ENCODE peak calls at places on chromosome 7, in five cellular contexts. U is activated T-cell treated with anti-CD3 and anti-CD28 coated beads, Interleukin-2, amount 50 U/mL, for 24 hours; Q is activated T-helper 1 cell treated with anti-CD3 and anti-CD28 coated beads, Interleukin-12 subunit alpha, Interleukin-12 subunit beta, Interleukin-2, Interleukin-4 antibody, amounts not matched to agents 30 ng/mL and 10 ng/mL and 1 ng/mL, durations not matched to agents 14 hours and 24 hours and 36 hours; S is stimulated activated CD4-positive, alpha-beta T cell treated with anti-CD3 and anti-CD28 coated beads, TNF-alpha, amount 100 ng/mL, for 4 hours; R is cerebellum. V is an unnamed sample.

GRCh38 chr7:137282043-137282442 is 61.5 kb downstream of the PTN start:
- DNase-seq in U (no peak), Q (no peak), S (no peak), R (no peak), V (no peak)

GRCh38 chr7:112362796-112363195 is 87.5 kb upstream of the IFRD1 start:
- DNase-seq in U (no peak), Q (no peak), S (no peak), R (no peak), V (no peak)

GRCh38 chr7:107446531-107446930 is 23.3 kb upstream of the GPR22 start:
- DNase-seq in U (no peak), Q (no peak), S (no peak), R (no peak), V (no peak)

GRCh38 chr7:22220947-22221346 is 136.0 kb downstream of the RAPGEF5 start:
- DNase-seq in U (no peak), Q (no peak), S (no peak), R (no peak), V (no peak)

GRCh38 chr7:39016609-39017008 is 38.9 kb downstream of the POU6F2 start:
- DNase-seq in U (no peak), Q (no peak), S (no peak), R (no peak), V (no peak)

GRCh38 chr7:139955098-139955820 is 107.5 kb downstream of the PARP12 start:
- DNase-seq in U (no peak), Q (no peak), S (no peak), R (no peak), V (no peak)

GRCh38 chr7:6157685-6158423 is 114.6 kb downstream of the CYTH3 start:
- DNase-seq in U (no peak), Q (no peak), S (no peak), R (no peak), V (no peak)

GRCh38 chr7:135109976-135110375 is 37.9 kb upstream of the TMEM140 start:
- DNase-seq in U (no peak), Q (no peak), S (no peak), R (no peak), V (no peak)

GRCh38 chr7:94374721-94375120 is 20.0 kb upstream of the COL1A2 start:
- DNase-seq in U (no peak), Q (no peak), S (no peak), R (no peak), V (no peak)

GRCh38 chr7:40403664-40404476 is 269.1 kb downstream of the SUGCT start:
- DNase-seq in U (no peak), Q (no peak), S (no peak), R (no peak), V (no peak)

GRCh38 chr7:10973942-10974716 is 457 bp downstream of the PHF14 start:
- DNase-seq in U (peak; percentile 51), Q (no peak), S (no peak), R (peak; percentile 23), V (peak; percentile 38)

GRCh38 chr7:83820641-83821040 is 171.7 kb upstream of the SEMA3E start:
- DNase-seq in U (no peak), Q (no peak), S (no peak), R (no peak), V (no peak)

GRCh38 chr7:31066516-31067130 is 14.5 kb downstream of the ADCYAP1R1 start:
- DNase-seq in U (no peak), Q (no peak), S (no peak), R (peak; percentile 80), V (peak; percentile 87)

GRCh38 chr7:113331155-113331898 is 213.0 kb upstream of the SMIM30 start:
- DNase-seq in U (no peak), Q (no peak), S (no peak), R (no peak), V (no peak)

GRCh38 chr7:97024209-97025129 is at the start of gene DLX5:
- DNase-seq in U (peak; percentile 39), Q (no peak), S (no peak), R (no peak), V (no peak)

GRCh38 chr7:71286924-71287323 is 155.0 kb downstream of the GALNT17 start:
- DNase-seq in U (no peak), Q (no peak), S (no peak), R (no peak), V (no peak)

GRCh38 chr7:43585521-43585920 is 2.6 kb downstream of the STK17A start:
- DNase-seq in U (no peak), Q (no peak), S (no peak), R (no peak), V (peak; percentile 17)

GRCh38 chr7:135709508-135709907 is 18.5 kb downstream of the SLC13A4 start:
- DNase-seq in U (no peak), Q (no peak), S (no peak), R (no peak), V (no peak)

GRCh38 chr7:110358028-110358427 is 732.9 kb upstream of the LRRN3 start:
- DNase-seq in U (no peak), Q (no peak), S (no peak), R (no peak), V (no peak)

GRCh38 chr7:66356277-66356721 is 151.2 kb downstream of the TPST1 start:
- DNase-seq in U (no peak), Q (no peak), S (no peak), R (no peak), V (no peak)

GRCh38 chr7:68176974-68177373 is 1180.3 kb downstream of the TYW1 start:
- DNase-seq in U (no peak), Q (no peak), S (no peak), R (peak; percentile 66), V (peak; percentile 74)

GRCh38 chr7:36840930-36841329 is 116.6 kb upstream of the AOAH start:
- DNase-seq in U (no peak), Q (no peak), S (no peak), R (no peak), V (no peak)

GRCh38 chr7:151233111-151233701 is 923 bp downstream of the CHPF2 start:
- DNase-seq in U (peak; percentile 84), Q (peak; percentile 53), S (peak; percentile 54), R (no peak), V (no peak)

GRCh38 chr7:1497293-1497927 is 6.8 kb downstream of the INTS1 start:
- DNase-seq in U (no peak), Q (no peak), S (no peak), R (no peak), V (no peak)

V was measured in G401.